ENCODE peak calls at places on chromosomes 16 and 17, in six cellular contexts. Q, V, Z, J, A and P are unnamed samples.

GRCh38 chr16:81593481-81593880 is 148.9 kb downstream of the CMIP start:
- DNase-seq in Z (no peak), A (no peak), Q (no peak), J (no peak), V (no peak), P (no peak)

GRCh38 chr16:23052908-23053580 is 96.2 kb downstream of the USP31 start:
- DNase-seq in V (no peak), J (no peak), Z (no peak), A (no peak), Q (no peak), P (no peak)

GRCh38 chr17:58210922-58211321 is 8.1 kb downstream of the MKS1 start:
- DNase-seq in J (no peak), A (no peak), V (no peak), Z (no peak), Q (no peak), P (no peak)

GRCh38 chr16:68363847-68364600 is 53.2 kb downstream of the PRMT7 start:
- DNase-seq in J (no peak), Z (no peak), A (no peak), Q (no peak), V (no peak), P (no peak)

GRCh38 chr16:11618107-11618717 is 31.5 kb upstream of the LITAF start:
- DNase-seq in A (no peak), J (no peak), Q (no peak), Z (no peak), V (no peak), P (no peak)

GRCh38 chr16:85321856-85322271 is 209.6 kb upstream of the CIBAR2 start:
- DNase-seq in J (peak), Z (peak), Q (peak), V (no peak), A (no peak), P (peak)

GRCh38 chr17:13702266-13702665 is 100.5 kb upstream of the HS3ST3A1 start:
- DNase-seq in Q (no peak), A (no peak), V (no peak), Z (no peak), J (no peak), P (no peak)

GRCh38 chr16:53726625-53727024 is 22.7 kb downstream of the FTO start:
- DNase-seq in Z (no peak), V (no peak), J (no peak), A (no peak), Q (no peak), P (no peak)

GRCh38 chr16:27436921-27437650 is 35.1 kb downstream of the IL21R start:
- DNase-seq in V (no peak), A (no peak), J (peak), Z (no peak), Q (no peak), P (peak)

GRCh38 chr16:84247341-84247740 is 7.5 kb upstream of the KCNG4 start:
- DNase-seq in Q (no peak), Z (no peak), J (no peak), V (no peak), A (no peak), P (no peak)

GRCh38 chr16:85862476-85863383 is 36.2 kb upstream of the IRF8 start:
- DNase-seq in J (no peak), Z (no peak), V (no peak), Q (no peak), A (no peak), P (no peak)

GRCh38 chr17:77617516-77617915 is 341.0 kb upstream of the TNRC6C start:
- DNase-seq in Z (no peak), V (no peak), Q (no peak), A (no peak), J (no peak), P (no peak)

GRCh38 chr17:20033410-20033809 is 24.3 kb downstream of the SPECC1 start:
- DNase-seq in A (no peak), V (no peak), Q (no peak), J (no peak), Z (no peak), P (no peak)

GRCh38 chr17:70871180-70871818 is 702.0 kb downstream of the KCNJ2 start:
- DNase-seq in J (no peak), V (no peak), A (no peak), Z (no peak), Q (no peak), P (no peak)

GRCh38 chr16:20763461-20764232 is at the start of gene ACSM3:
- DNase-seq in A (peak), V (peak), Q (peak), Z (peak), J (no peak), P (peak)

GRCh38 chr16:28304214-28304613 is 11.9 kb downstream of the SBK1 start:
- DNase-seq in V (no peak), J (no peak), Z (no peak), Q (no peak), A (no peak), P (peak)

GRCh38 chr16:55506083-55506482 is 2.8 kb upstream of the LPCAT2 start:
- DNase-seq in J (no peak), A (no peak), Q (no peak), Z (no peak), V (no peak), P (no peak)

GRCh38 chr16:83908798-83909197 is 9.9 kb downstream of the MLYCD start:
- DNase-seq in Q (no peak), J (no peak), V (no peak), Z (no peak), A (no peak), P (no peak)

GRCh38 chr17:79573196-79573929 is 37.5 kb downstream of the RBFOX3 start:
- DNase-seq in Q (no peak), V (no peak), A (no peak), Z (no peak), J (no peak), P (no peak)

GRCh38 chr16:68383858-68384257 is 64.5 kb downstream of the SMPD3 start:
- DNase-seq in Z (no peak), A (no peak), Q (no peak), J (no peak), V (no peak), P (no peak)

GRCh38 chr17:78236362-78237127 is 5.1 kb downstream of the TMEM235 start:
- DNase-seq in V (no peak), A (no peak), Z (no peak), Q (no peak), J (no peak), P (no peak)

GRCh38 chr17:63946440-63947363 is 14.6 kb upstream of the CD79B start:
- DNase-seq in V (no peak), A (peak), Z (no peak), J (no peak), Q (peak), P (peak)

GRCh38 chr17:77287432-77288068 is 146.8 kb downstream of the SEC14L1 start:
- DNase-seq in Q (peak), A (no peak), J (no peak), Z (peak), V (no peak), P (peak)

GRCh38 chr17:78748730-78749317 is 33.2 kb downstream of the CYTH1 start:
- DNase-seq in J (peak), Q (peak), V (no peak), A (no peak), Z (peak), P (peak)

GRCh38 chr16:49503242-49504022 is 129.8 kb downstream of the C16orf78 start:
- DNase-seq in J (peak), Q (no peak), A (peak), Z (no peak), V (no peak), P (no peak)

GRCh38 chr17:76995352-76996105 is 127.3 kb downstream of the MGAT5B start:
- DNase-seq in A (no peak), J (no peak), Z (no peak), Q (no peak), V (peak), P (no peak)

GRCh38 chr17:77327566-77328463 is 187.0 kb downstream of the SEC14L1 start:
- DNase-seq in V (no peak), J (peak), Q (no peak), A (no peak), Z (peak), P (peak)

GRCh38 chr16:19829844-19830703 is 54.6 kb downstream of the GPRC5B start:
- DNase-seq in A (no peak), Q (no peak), V (no peak), J (no peak), Z (no peak), P (peak)

GRCh38 chr16:79808731-79809130 is 208.2 kb upstream of the MAF start:
- DNase-seq in Q (no peak), J (no peak), A (no peak), Z (no peak), V (no peak), P (no peak)

GRCh38 chr17:74454197-74455024 is 12.0 kb upstream of the CD300A start:
- DNase-seq in J (peak), Z (no peak), A (no peak), V (no peak), Q (peak), P (no peak)

GRCh38 chr16:85462405-85463227 is 150.5 kb upstream of the GSE1 start:
- DNase-seq in J (no peak), Q (no peak), V (no peak), Z (no peak), A (no peak), P (peak)

GRCh38 chr16:1157639-1158455 is 4.9 kb downstream of the CACNA1H start:
- DNase-seq in Z (no peak), V (no peak), Q (no peak), J (no peak), A (no peak), P (no peak)

GRCh38 chr16:30004811-30005242 is 6.0 kb downstream of the DOC2A start:
- DNase-seq in Z (no peak), V (no peak), A (peak), Q (no peak), J (no peak), P (peak)

GRCh38 chr16:22787456-22788189 is 26.3 kb upstream of the HS3ST2 start:
- DNase-seq in Z (no peak), Q (peak), V (no peak), J (no peak), A (no peak), P (no peak)

GRCh38 chr16:11016993-11017392 is 72.6 kb downstream of the CLEC16A start:
- DNase-seq in Z (no peak), Q (peak), J (peak), A (no peak), V (no peak), P (peak)

GRCh38 chr17:50476545-50477315 is 1.9 kb upstream of the RSAD1 start:
- DNase-seq in J (no peak), A (no peak), Q (no peak), Z (no peak), V (no peak), P (no peak)
- TF ChIP-seq POLR2A in J (no peak), A (no peak), Q (no peak), Z (no peak), V (no peak), P (no peak)

GRCh38 chr17:44007346-44008204 is 3.2 kb downstream of the NAGS start:
- DNase-seq in J (no peak), A (no peak), Q (no peak), V (no peak), Z (no peak), P (no peak)
- TF ChIP-seq POLR2AphosphoS5 in J (no peak), A (no peak), Q (no peak), V (no peak), Z (no peak), P (no peak)

DNA sequence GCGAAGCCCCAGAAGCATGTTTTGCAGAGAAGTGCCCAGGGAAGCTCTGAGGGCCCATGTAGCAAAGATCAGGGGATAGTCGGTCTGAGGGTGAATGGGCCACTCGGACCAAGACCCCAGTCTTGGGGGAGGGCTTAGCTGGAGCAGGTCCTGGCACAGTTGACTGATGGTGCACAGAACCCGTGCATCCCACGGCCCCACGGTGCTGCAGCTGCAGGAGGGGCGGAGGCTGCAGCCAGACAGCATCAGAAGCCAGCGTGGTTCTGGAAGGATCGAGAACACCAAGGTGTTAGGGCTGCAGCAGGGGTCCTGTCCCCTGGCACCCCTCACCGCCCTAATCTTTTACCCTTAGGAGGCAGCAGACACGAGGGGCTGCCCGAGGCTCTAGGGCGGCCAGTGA is 6.5 kb upstream of the MC1R start:
- DNase-seq in Z (no peak), J (peak), V (no peak), A (no peak), Q (no peak), P (no peak)
- TF ChIP-seq POLR2A in Z (no peak), J (no peak), V (no peak), A (no peak), Q (no peak), P (no peak)

DNA sequence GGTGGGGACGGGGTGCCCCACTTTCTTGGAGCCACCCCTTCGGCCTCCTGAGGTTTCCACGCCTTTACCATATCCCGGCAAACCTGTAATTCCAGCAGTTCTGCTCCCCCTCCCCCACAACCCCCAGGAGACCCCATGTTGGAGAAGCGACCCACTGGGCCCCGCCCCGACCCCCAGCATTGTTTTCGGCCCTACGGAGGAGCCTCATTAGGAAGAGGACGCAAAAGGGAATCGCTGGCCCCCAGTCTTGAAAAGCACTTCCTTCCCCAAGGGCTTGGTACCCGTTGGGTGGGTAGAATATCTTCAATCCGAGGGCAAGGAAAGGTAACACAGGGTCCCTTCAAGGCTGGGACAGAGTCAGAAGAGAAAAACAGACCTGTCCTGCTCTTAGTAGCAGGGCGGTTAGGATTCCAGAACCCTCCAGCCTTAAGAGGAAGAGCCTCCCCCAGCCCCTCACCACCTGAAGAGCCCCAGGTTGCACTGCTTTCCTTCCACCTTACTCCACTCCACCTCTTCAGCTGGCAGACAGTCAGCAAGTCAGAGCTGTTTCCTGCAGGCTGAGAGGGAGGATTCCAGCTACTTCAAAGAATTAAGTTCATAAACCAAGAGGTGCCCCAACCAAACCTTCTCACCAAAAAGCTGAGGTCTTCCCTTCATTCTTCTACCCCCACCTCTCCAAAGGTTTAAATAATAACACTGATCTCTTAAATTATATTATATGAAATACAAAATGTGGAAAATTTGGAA is 803 bp upstream of the TLCD2 start:
- DNase-seq in Z (no peak), V (no peak), A (no peak), J (no peak), Q (no peak), P (no peak)
- TF ChIP-seq POLR2AphosphoS5 in Z (no peak), V (no peak), A (no peak), J (no peak), Q (no peak), P (no peak)

GRCh38 chr17:36592316-36592710 is 634 bp downstream of the DHRS11 start:
- DNase-seq in V (no peak), J (no peak), A (no peak), Z (no peak), Q (no peak), P (no peak)

GRCh38 chr17:36590082-36590481 is 1.6 kb upstream of the DHRS11 start:
- DNase-seq in V (no peak), J (no peak), Z (no peak), A (no peak), Q (no peak), P (no peak)

GRCh38 chr17:36592711-36593321 is 1.1 kb downstream of the DHRS11 start:
- DNase-seq in Q (no peak), J (no peak), V (no peak), A (no peak), Z (no peak), P (no peak)

GRCh38 chr17:36593651-36594316 is 2.1 kb downstream of the DHRS11 start:
- DNase-seq in Z (no peak), J (no peak), V (no peak), A (no peak), Q (no peak), P (no peak)

GRCh38 chr17:36591434-36592315 is at the start of gene DHRS11:
- DNase-seq in Q (peak), A (peak), Z (peak), V (peak), J (peak), P (peak)
- TF ChIP-seq POLR2A in Q (no peak), A (peak), Z (no peak), V (peak), J (no peak), P (no peak)

GRCh38 chr16:65122974-65123845 is 1.3 kb upstream of the CDH11 start:
- DNase-seq in Z (peak), V (no peak), J (peak), Q (peak), A (no peak), P (peak)

GRCh38 chr16:65122724-65122973 is 786 bp upstream of the CDH11 start:
- DNase-seq in Z (no peak), V (no peak), A (no peak), J (no peak), Q (no peak), P (no peak)

GRCh38 chr16:65123846-65124513 is 2.1 kb upstream of the CDH11 start:
- DNase-seq in Z (no peak), A (no peak), Q (no peak), V (no peak), J (peak), P (no peak)

GRCh38 chr16:65120811-65121721 is 797 bp downstream of the CDH11 start:
- DNase-seq in Z (no peak), Q (no peak), V (no peak), J (peak), A (no peak), P (no peak)

GRCh38 chr16:65121870-65122723 is at the start of gene CDH11:
- DNase-seq in J (peak), Q (peak), A (no peak), V (no peak), Z (peak), P (peak)
- TF ChIP-seq POLR2AphosphoS5 in J (peak), Q (peak), A (no peak), V (no peak), Z (peak), P (no peak)

GRCh38 chr16:8674413-8675022 is at the start of gene ABAT:
- DNase-seq in J (peak), Z (peak), V (no peak), Q (peak), A (peak), P (peak)
- TF ChIP-seq POLR2A in J (no peak), Z (peak), V (peak), Q (peak), A (peak), P (no peak)

GRCh38 chr17:82536220-82537201 is 17.0 kb downstream of the FOXK2 start:
- DNase-seq in Q (peak), V (no peak), J (no peak), A (no peak), Z (no peak), P (peak)
- TF ChIP-seq POLR2AphosphoS5 in Q (peak), V (no peak), J (peak), A (no peak), Z (peak), P (no peak)